ENCODE peak calls at places on chromosomes 1 and 21, in eight cellular contexts. T is naive thymus-derived CD4-positive, alpha-beta T cell; M is neural progenitor cell; U is PC-3; J is psoas muscle; I is adrenal gland; O is tibial artery; P is ovary. W is an unnamed sample.

GRCh38 chr21:37563641-37564340 is 197.2 kb downstream of the DYRK1A start:
- DNase-seq in U (peak; percentile 96), O (peak; percentile 96), I (peak; percentile 96), P (peak; percentile 92), J (peak; percentile 97), T (peak; percentile 90), M (peak; percentile 44), W (peak; percentile 89)

GRCh38 chr1:176517484-176517883 is 54.5 kb downstream of the PAPPA2 start:
- DNase-seq in J (no peak), I (no peak), M (no peak), T (no peak), U (peak; percentile 11), P (no peak), O (no peak), W (no peak)

GRCh38 chr1:192860478-192861185 is 51.8 kb downstream of the RGS2 start:
- DNase-seq in M (no peak), U (peak; percentile 36), J (no peak), T (no peak), O (no peak), P (no peak), I (no peak), W (no peak)

GRCh38 chr1:12057382-12057781 is 5.7 kb upstream of the TNFRSF8 start:
- DNase-seq in T (no peak), I (no peak), J (no peak), P (no peak), M (no peak), U (no peak), O (no peak), W (no peak)

GRCh38 chr21:15793109-15793508 is 63.3 kb downstream of the USP25 start:
- DNase-seq in O (no peak), I (no peak), T (no peak), U (no peak), J (no peak), M (no peak), P (no peak), W (no peak)

GRCh38 chr1:43530483-43531452 is at the start of gene PTPRF:
- DNase-seq in O (peak; percentile 76), T (no peak), M (peak; percentile 87), U (peak; percentile 70), P (peak; percentile 88), J (no peak), I (peak; percentile 46), W (no peak)

GRCh38 chr21:16195896-16196443 is 466.2 kb downstream of the USP25 start:
- DNase-seq in I (no peak), O (no peak), J (no peak), P (no peak), M (no peak), U (no peak), T (no peak), W (no peak)

GRCh38 chr1:6269271-6269996 is 8.5 kb upstream of the GPR153 start:
- DNase-seq in J (no peak), P (no peak), M (no peak), T (no peak), U (no peak), O (no peak), I (no peak), W (no peak)

GRCh38 chr1:198880818-198881597 is 242.2 kb downstream of the PTPRC start:
- DNase-seq in U (peak; percentile 82), T (no peak), M (no peak), P (no peak), J (no peak), O (no peak), I (no peak), W (no peak)
- H3K27ac ChIP-seq in U (peak overlapping the region; percentile 79), T (no peak overlapping the region), M (no peak overlapping the region), P (no peak overlapping the region), J (no peak overlapping the region), O (no peak overlapping the region), I (peak overlapping the region; percentile 5), W (no peak overlapping the region)

DNA sequence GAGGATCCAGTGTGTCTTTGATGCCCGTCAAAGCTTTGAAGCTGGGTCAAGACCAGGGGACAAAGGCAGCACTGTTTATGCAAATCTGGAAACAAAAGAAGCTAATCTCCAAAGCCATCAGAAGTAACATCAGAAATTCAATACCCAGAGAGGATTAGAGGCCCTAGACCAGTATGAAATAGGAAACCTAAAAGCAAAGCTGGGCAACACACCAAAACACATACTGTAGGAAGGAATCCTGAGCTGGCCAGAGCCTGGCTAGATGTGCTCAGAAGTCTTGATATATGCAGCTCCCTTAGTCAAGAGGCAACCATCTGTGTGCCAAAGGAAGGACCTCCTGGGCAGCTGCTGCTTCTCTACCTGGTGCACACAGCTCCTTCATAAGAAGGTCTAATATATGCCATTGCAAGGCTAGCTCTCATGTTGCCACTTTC is 12.3 kb downstream of the COLGALT2 start:
- DNase-seq in T (no peak), U (peak; percentile 70), J (peak; percentile 54), M (peak; percentile 64), P (no peak), I (no peak), O (no peak), W (no peak)
- H3K27ac ChIP-seq in T (no peak overlapping the region), U (no peak overlapping the region), J (peak overlapping the region; percentile 56), M (no peak overlapping the region), P (no peak overlapping the region), I (no peak overlapping the region), O (no peak overlapping the region), W (peak overlapping the region; percentile 88)

GRCh38 chr1:74964508-74964907 is 169.7 kb upstream of the LHX8 start:
- DNase-seq in M (no peak), J (no peak), U (peak; percentile 3), I (peak; percentile 62), P (no peak), T (no peak), O (no peak), W (no peak)

GRCh38 chr1:74963120-74963519 is 171.1 kb upstream of the LHX8 start:
- DNase-seq in J (no peak), O (no peak), P (no peak), U (no peak), I (no peak), T (no peak), M (no peak), W (no peak)
- H3K27ac ChIP-seq in J (no peak overlapping the region), O (no peak overlapping the region), P (no peak overlapping the region), U (no peak overlapping the region), I (no peak overlapping the region), T (no peak overlapping the region), M (no peak overlapping the region), W (no peak overlapping the region)

GRCh38 chr21:41685511-41686149 is 81.2 kb downstream of the RIPK4 start:
- DNase-seq in P (no peak), O (peak; percentile 54), I (no peak), T (no peak), U (no peak), J (no peak), M (no peak), W (no peak)

GRCh38 chr21:41686664-41687063 is 80.2 kb downstream of the RIPK4 start:
- DNase-seq in I (no peak), O (no peak), M (no peak), T (no peak), J (no peak), P (no peak), U (no peak), W (no peak)

GRCh38 chr21:41682719-41683179 is 84.1 kb downstream of the RIPK4 start:
- DNase-seq in T (no peak), O (peak; percentile 54), J (no peak), U (no peak), M (no peak), I (no peak), P (no peak), W (no peak)

GRCh38 chr21:41683815-41684214 is 83.0 kb downstream of the RIPK4 start:
- DNase-seq in M (no peak), J (no peak), I (no peak), O (no peak), P (no peak), T (no peak), U (no peak), W (no peak)

DNA sequence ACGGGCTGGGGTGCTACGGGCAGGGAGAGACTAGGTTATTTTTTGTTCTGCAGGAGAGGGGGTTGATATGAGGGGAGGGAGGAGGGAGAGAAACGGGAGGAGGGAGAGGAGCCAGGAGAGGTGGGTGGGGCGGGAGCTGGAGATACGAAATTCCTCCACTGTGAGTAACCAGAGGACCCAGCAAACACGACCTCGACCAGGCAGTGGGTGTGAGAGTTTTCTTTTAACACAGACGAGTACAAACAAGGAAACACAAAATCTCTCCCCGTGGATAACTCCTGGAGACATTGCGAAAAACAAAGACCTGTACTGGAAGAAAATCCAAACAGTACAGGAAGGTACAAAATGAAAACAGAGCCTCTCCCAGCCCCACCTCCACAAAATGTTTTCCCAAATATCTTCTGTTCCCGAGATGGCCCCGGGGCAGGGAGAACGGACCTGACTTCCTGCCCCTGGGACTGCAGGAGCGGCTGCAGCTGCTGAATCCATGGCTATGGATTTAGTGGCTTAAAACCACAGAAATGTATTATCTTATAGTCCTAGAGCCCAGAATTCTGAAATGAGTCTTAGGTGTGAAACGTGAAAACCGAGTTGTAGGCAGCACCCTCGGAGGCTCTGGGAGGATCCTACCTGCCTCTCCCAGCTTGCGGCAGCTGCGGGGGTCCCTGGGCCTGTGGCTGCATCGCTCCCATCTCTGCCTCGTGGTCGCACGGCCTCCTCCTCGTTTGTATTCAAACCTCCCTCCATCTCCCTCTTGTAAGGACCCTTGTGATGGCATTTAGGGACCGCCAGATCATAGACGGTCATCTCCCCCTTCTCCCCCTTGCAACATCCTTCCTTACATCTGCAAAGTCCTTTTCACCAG is 82.2 kb downstream of the RIPK4 start:
- DNase-seq in M (no peak), U (peak; percentile 86), T (no peak), O (peak; percentile 65), J (no peak), I (no peak), P (peak; percentile 59), W (no peak)
- H3K27ac ChIP-seq in M (no peak overlapping the region), U (peak overlapping the region; percentile 98), T (no peak overlapping the region), O (peak overlapping the region; percentile 64), J (no peak overlapping the region), I (no peak overlapping the region), P (no peak overlapping the region), W (no peak overlapping the region)

GRCh38 chr1:153356392-153357075 is 1.1 kb upstream of the S100A9 start:
- DNase-seq in J (no peak), M (no peak), I (no peak), U (no peak), P (no peak), O (no peak), T (no peak), W (no peak)

GRCh38 chr1:153358691-153358975 is 979 bp downstream of the S100A9 start:
- DNase-seq in M (no peak), J (no peak), U (no peak), I (no peak), P (no peak), O (no peak), T (no peak), W (no peak)

GRCh38 chr1:153357076-153357852 is 390 bp upstream of the S100A9 start:
- DNase-seq in U (peak; percentile 96), J (peak; percentile 76), I (peak; percentile 53), O (peak; percentile 73), P (no peak), T (no peak), M (no peak), W (no peak)

GRCh38 chr1:153359241-153359640 is 1.6 kb downstream of the S100A9 start:
- DNase-seq in M (no peak), O (no peak), P (no peak), U (no peak), T (no peak), I (no peak), J (no peak), W (no peak)

GRCh38 chr1:153357853-153358690 is at the start of gene S100A9:
- DNase-seq in U (no peak), M (no peak), O (no peak), P (no peak), I (no peak), J (no peak), T (no peak), W (no peak)
- H3K27ac ChIP-seq in U (peak within 1 kb of the TSS; percentile 93), M (no peak within 1 kb of the TSS), O (no peak within 1 kb of the TSS), P (no peak within 1 kb of the TSS), I (peak within 1 kb of the TSS; percentile 19), J (no peak within 1 kb of the TSS), T (no peak within 1 kb of the TSS), W (no peak within 1 kb of the TSS)

GRCh38 chr1:169340882-169341281 is 26.7 kb downstream of the NME7 start:
- DNase-seq in J (no peak), U (no peak), T (no peak), I (no peak), P (no peak), M (peak; percentile 30), O (no peak), W (no peak)
- H3K27ac ChIP-seq in J (no peak overlapping the region), U (no peak overlapping the region), T (no peak overlapping the region), I (no peak overlapping the region), P (no peak overlapping the region), M (no peak overlapping the region), O (no peak overlapping the region), W (no peak overlapping the region)